ENCODE peak calls at places on chromosomes 2 and 18, in nine cellular contexts. F, V, J, Z, Q, I, P, U and X are unnamed samples.
A peak's percentile ranks its signal among the peaks of the same experiment; 100 is the strongest.

GRCh38 chr2:64211471-64211870 is 67.3 kb upstream of the PELI1 start:
- DNase-seq in I (no peak), V (no peak), F (no peak), U (no peak), J (no peak), Z (no peak), Q (no peak), P (no peak), X (no peak)

GRCh38 chr2:233974530-233975071 is 57.4 kb downstream of the TRPM8 start:
- DNase-seq in V (peak; percentile 100), J (no peak), F (no peak), P (peak; percentile 93), U (no peak), I (no peak), Z (no peak), Q (no peak), X (no peak)

GRCh38 chr2:178473373-178473772 is 5.0 kb downstream of the FKBP7 start:
- DNase-seq in P (no peak), F (no peak), V (no peak), Q (no peak), I (no peak), J (no peak), U (no peak), Z (no peak), X (no peak)

GRCh38 chr18:57294547-57294946 is 57.8 kb upstream of the ST8SIA3 start:
- DNase-seq in Z (no peak), J (no peak), P (no peak), Q (no peak), U (no peak), V (no peak), I (no peak), F (no peak), X (no peak)

GRCh38 chr18:70158992-70159717 is 46.3 kb downstream of the RTTN start:
- DNase-seq in Q (no peak), V (no peak), Z (no peak), P (no peak), U (peak; percentile 68), F (no peak), J (no peak), I (no peak), X (no peak)

GRCh38 chr2:86011449-86011941 is 94.2 kb downstream of the POLR1A start:
- DNase-seq in Z (no peak), I (no peak), V (peak; percentile 71), Q (no peak), F (no peak), P (no peak), J (no peak), U (no peak), X (no peak)

GRCh38 chr18:33804258-33804657 is 226.2 kb downstream of the ASXL3 start:
- DNase-seq in F (no peak), J (no peak), V (no peak), Z (no peak), P (peak; percentile 23), I (no peak), U (no peak), Q (peak; percentile 72), X (no peak)

GRCh38 chr2:187842978-187843847 is 289.0 kb upstream of the TFPI start:
- DNase-seq in P (peak; percentile 81), I (no peak), Q (no peak), J (no peak), U (no peak), F (peak; percentile 45), V (no peak), Z (no peak), X (no peak)

GRCh38 chr2:119207447-119207846 is 16.2 kb upstream of the STEAP3 start:
- DNase-seq in U (no peak), P (no peak), Q (no peak), Z (no peak), J (no peak), V (no peak), I (no peak), F (no peak), X (no peak)

GRCh38 chr2:217945530-217945929 is 57.3 kb downstream of the TNS1 start:
- DNase-seq in P (no peak), I (no peak), F (no peak), J (peak; percentile 20), V (no peak), U (no peak), Z (no peak), Q (no peak), X (no peak)

GRCh38 chr2:105660489-105660888 is 84.2 kb upstream of the NCK2 start:
- DNase-seq in Q (no peak), P (no peak), U (no peak), F (no peak), Z (no peak), J (no peak), V (peak; percentile 64), I (no peak), X (no peak)

GRCh38 chr2:190947139-190947538 is 66.5 kb downstream of the GLS start:
- DNase-seq in Z (no peak), F (no peak), U (no peak), P (no peak), V (peak; percentile 80), I (no peak), J (no peak), Q (no peak), X (no peak)

GRCh38 chr2:68771211-68771721 is 36.7 kb downstream of the ARHGAP25 start:
- DNase-seq in Z (no peak), V (no peak), U (no peak), Q (no peak), P (no peak), F (no peak), I (no peak), J (no peak), X (no peak)

GRCh38 chr2:26696352-26696816 is 3.9 kb downstream of the KCNK3 start:
- DNase-seq in Q (no peak), P (peak; percentile 98), Z (no peak), F (no peak), J (no peak), I (no peak), U (no peak), V (peak; percentile 94), X (no peak)

DNA sequence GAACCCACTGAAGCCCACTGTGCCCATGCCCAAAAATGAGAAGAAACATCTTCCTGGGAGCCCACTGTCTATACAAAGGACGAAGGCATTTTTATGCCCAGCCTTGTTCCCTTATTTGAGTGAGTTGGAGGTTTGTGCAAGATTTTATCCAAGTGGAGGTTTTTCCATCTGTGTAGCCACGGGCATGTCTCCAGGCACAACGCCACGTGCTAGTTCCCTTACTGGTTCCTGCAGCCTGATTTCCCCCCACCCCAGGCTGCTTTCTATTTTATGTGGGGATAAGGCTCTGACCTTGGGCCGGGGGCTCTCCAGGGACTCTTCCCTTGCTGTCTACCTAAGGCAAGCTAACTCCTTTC is 22.2 kb upstream of the TXNL4A start:
- DNase-seq in P (no peak), F (no peak), Z (no peak), Q (no peak), J (no peak), U (no peak), V (no peak), I (no peak), X (no peak)
- H3K9me3 ChIP-seq in P (no peaks in the 10 kb centered on the region), F (no peaks in the 10 kb centered on the region), Z (no peaks in the 10 kb centered on the region), Q (no peaks in the 10 kb centered on the region), J (peaks cover 10% of the 10 kb centered on the region), U (no peaks in the 10 kb centered on the region), V (no peaks in the 10 kb centered on the region), I (no peaks in the 10 kb centered on the region), X (no peaks in the 10 kb centered on the region)

DNA sequence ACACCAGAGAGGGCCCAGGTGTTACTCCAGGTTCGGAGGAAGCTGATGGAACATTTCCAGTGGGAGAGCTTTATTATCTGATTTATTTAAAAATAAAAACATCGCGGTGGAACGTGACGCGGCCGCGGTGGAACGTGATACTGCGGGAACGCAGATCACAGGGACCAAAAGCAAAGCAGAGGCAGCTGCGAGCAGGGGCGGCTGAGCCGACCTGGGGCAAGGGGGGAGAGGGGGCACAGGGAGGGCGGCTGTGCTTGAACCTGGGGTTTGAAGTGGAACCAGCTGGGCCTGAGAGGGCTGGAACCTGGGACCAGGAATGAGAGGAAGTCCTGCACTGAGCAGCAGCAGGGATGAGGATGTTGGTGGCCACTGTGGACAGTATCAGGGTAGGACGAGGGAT is 583.5 kb upstream of the SALL3 start:
- DNase-seq in F (no peak), Z (no peak), Q (no peak), P (no peak), J (no peak), V (no peak), U (no peak), I (no peak), X (no peak)
- H3K9me3 ChIP-seq in F (no peaks in the 10 kb centered on the region), Z (no peaks in the 10 kb centered on the region), Q (no peaks in the 10 kb centered on the region), P (no peaks in the 10 kb centered on the region), J (no peaks in the 10 kb centered on the region), V (no peaks in the 10 kb centered on the region), U (no peaks in the 10 kb centered on the region), I (no peaks in the 10 kb centered on the region), X (no peaks in the 10 kb centered on the region)

GRCh38 chr2:80573167-80573566 is 268.6 kb upstream of the LRRTM1 start:
- DNase-seq in U (no peak), Q (no peak), J (no peak), Z (no peak), P (no peak), V (no peak), I (no peak), F (no peak), X (no peak)
- H3K9me3 ChIP-seq in U (no peaks in the 10 kb centered on the region), Q (no peaks in the 10 kb centered on the region), J (no peaks in the 10 kb centered on the region), Z (no peaks in the 10 kb centered on the region), P (no peaks in the 10 kb centered on the region), V (no peaks in the 10 kb centered on the region), I (no peaks in the 10 kb centered on the region), F (no peaks in the 10 kb centered on the region), X (no peaks in the 10 kb centered on the region)

GRCh38 chr2:123493687-123494086 is 531.4 kb upstream of the CNTNAP5 start:
- DNase-seq in I (no peak), Z (no peak), F (no peak), P (no peak), V (no peak), Q (no peak), J (no peak), U (no peak), X (no peak)

GRCh38 chr2:123500346-123500745 is 524.7 kb upstream of the CNTNAP5 start:
- DNase-seq in F (no peak), U (no peak), J (no peak), I (no peak), P (no peak), V (no peak), Z (no peak), Q (no peak), X (no peak)

GRCh38 chr2:123500988-123501387 is 524.1 kb upstream of the CNTNAP5 start:
- DNase-seq in F (no peak), V (no peak), Q (no peak), J (no peak), I (no peak), P (no peak), U (no peak), Z (no peak), X (no peak)

DNA sequence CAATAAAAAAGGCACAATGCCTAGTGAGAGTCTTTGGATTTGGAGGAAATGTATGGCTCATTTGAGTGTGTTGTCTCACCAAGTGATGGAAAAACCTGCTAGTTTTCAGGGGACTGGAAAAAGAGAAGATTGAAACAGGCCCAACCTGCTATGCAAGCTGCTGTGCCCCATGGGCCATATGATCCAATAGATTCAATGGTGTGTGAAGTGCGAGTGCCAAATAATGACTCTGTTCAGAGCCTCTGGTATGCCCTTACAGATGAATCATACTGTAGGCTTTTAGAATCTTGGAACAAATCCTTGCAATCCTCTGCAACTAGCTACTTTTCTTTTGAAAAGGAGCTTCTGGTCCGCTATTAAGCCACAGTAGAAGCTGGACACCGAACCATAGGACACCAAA is 529.8 kb upstream of the CNTNAP5 start:
- DNase-seq in F (no peak), I (no peak), Q (no peak), V (no peak), U (no peak), Z (no peak), P (no peak), J (no peak), X (no peak)
- H3K9me3 ChIP-seq in F (no peaks in the 10 kb centered on the region), I (no peaks in the 10 kb centered on the region), Q (no peaks in the 10 kb centered on the region), V (no peaks in the 10 kb centered on the region), U (no peaks in the 10 kb centered on the region), Z (no peaks in the 10 kb centered on the region), P (no peaks in the 10 kb centered on the region), J (no peaks in the 10 kb centered on the region), X (no peaks in the 10 kb centered on the region)